ENCODE peak calls at places on chromosomes 3 and 15, in eight cellular contexts. C is gastrocnemius medialis, X is tibial nerve, O is erythroblast, N is A549, G is testis, Y is adrenal gland, D is uterus. T is an unnamed sample.

GRCh38 chr3:67484085-67484484 is 170.3 kb downstream of the SUCLG2 start:
- DNase-seq in Y (peak; percentile 39), O (no peak), C (no peak), X (no peak), N (no peak), D (no peak), G (no peak), T (no peak)

GRCh38 chr3:122088519-122088918 is 33.4 kb downstream of the CD86 start:
- DNase-seq in Y (no peak), O (no peak), C (no peak), G (no peak), N (no peak), D (no peak), X (no peak), T (no peak)

GRCh38 chr15:70097337-70098169 is at the start of gene TLE3:
- DNase-seq in N (peak; percentile 98), O (peak; percentile 98), X (peak; percentile 98), Y (peak; percentile 99), D (peak; percentile 98), C (peak; percentile 96), G (peak; percentile 100), T (peak; percentile 98)

GRCh38 chr3:123521179-123521969 is 63.5 kb downstream of the HACD2 start:
- DNase-seq in N (no peak), D (no peak), Y (no peak), O (no peak), G (no peak), C (no peak), X (no peak), T (no peak)

GRCh38 chr3:141407043-141407442 is 38.7 kb downstream of the ZBTB38 start:
- DNase-seq in X (peak; percentile 61), G (no peak), N (peak; percentile 56), C (peak; percentile 76), Y (peak; percentile 77), O (no peak), D (peak; percentile 70), T (no peak)

GRCh38 chr3:58078610-58079009 is 70.4 kb downstream of the FLNB start:
- DNase-seq in G (no peak), Y (no peak), X (no peak), N (no peak), O (no peak), D (no peak), C (no peak), T (no peak)

GRCh38 chr3:179116816-179117215 is 31.3 kb upstream of the PIK3CA start:
- DNase-seq in G (no peak), C (no peak), N (no peak), X (no peak), O (no peak), Y (no peak), D (no peak), T (no peak)

GRCh38 chr15:69469467-69470191 is 17.0 kb downstream of the RPLP1 start:
- DNase-seq in C (no peak), O (no peak), X (no peak), G (no peak), N (no peak), D (no peak), Y (peak; percentile 11), T (peak; percentile 24)

GRCh38 chr3:187136936-187137335 is 2.4 kb downstream of the RPL39L start:
- DNase-seq in N (no peak), D (no peak), G (no peak), C (no peak), O (no peak), Y (no peak), X (no peak), T (no peak)

GRCh38 chr3:138686771-138687221 is 78.2 kb downstream of the FAIM start:
- DNase-seq in O (peak; percentile 7), X (no peak), Y (no peak), G (no peak), C (no peak), D (no peak), N (peak; percentile 52), T (no peak)

GRCh38 chr3:14946749-14947104 is 656 bp upstream of the NR2C2 start:
- DNase-seq in O (no peak), Y (no peak), G (no peak), X (no peak), N (no peak), D (no peak), C (no peak), T (no peak)

GRCh38 chr3:1103525-1103924 is 10.7 kb downstream of the CNTN6 start:
- DNase-seq in C (no peak), N (no peak), Y (no peak), O (no peak), G (no peak), X (no peak), D (no peak), T (no peak)

GRCh38 chr3:16741890-16742289 is 136.7 kb upstream of the DAZL start:
- DNase-seq in G (no peak), D (no peak), C (peak; percentile 82), Y (no peak), O (no peak), X (no peak), N (no peak), T (no peak)

GRCh38 chr3:70333080-70333479 is 20.6 kb upstream of the MDFIC2 start:
- DNase-seq in O (no peak), N (no peak), C (no peak), X (no peak), Y (no peak), D (no peak), G (peak; percentile 13), T (no peak)

GRCh38 chr15:73809728-73810501 is 56.8 kb upstream of the INSYN1 start:
- DNase-seq in N (peak; percentile 21), D (no peak), C (no peak), Y (peak; percentile 26), O (no peak), G (peak; percentile 36), X (no peak), T (peak; percentile 41)

GRCh38 chr3:30448946-30449686 is 157.3 kb upstream of the TGFBR2 start:
- DNase-seq in C (no peak), G (no peak), D (no peak), N (no peak), Y (no peak), O (no peak), X (no peak), T (no peak)

GRCh38 chr3:194608981-194609380 is 24.2 kb downstream of the TMEM44 start:
- DNase-seq in C (no peak), O (no peak), Y (no peak), X (no peak), D (no peak), G (no peak), N (no peak), T (no peak)

DNA sequence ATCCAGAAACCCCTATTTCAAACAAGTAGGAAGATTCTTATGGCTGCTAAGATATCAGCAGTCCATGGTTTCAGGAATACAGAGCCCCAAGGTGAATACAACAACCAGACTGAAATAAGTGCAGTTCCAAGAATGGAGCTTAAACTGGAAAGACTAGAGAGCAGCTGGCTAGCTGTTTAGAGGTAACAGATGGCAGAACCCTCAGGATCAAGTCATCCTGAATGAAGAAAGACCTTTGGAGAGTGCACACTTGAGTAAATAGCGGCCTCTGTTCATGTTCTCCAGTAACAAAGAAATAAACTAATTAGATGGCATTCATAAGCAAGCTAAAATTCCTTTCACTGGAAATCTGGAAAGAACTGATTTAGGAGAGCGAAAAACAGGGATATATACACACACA is 968.4 kb downstream of the FHIT start:
- DNase-seq in X (no peak), D (no peak), Y (no peak), G (no peak), N (no peak), C (no peak), O (no peak), T (no peak)
- TF ChIP-seq POLR2A in X (no peak), D (no peak), Y (no peak), G (no peak), N (no peak), C (no peak), O (no peak), T (no peak)

GRCh38 chr3:32106132-32106928 is at the start of gene GPD1L:
- DNase-seq in D (peak; percentile 94), Y (peak; percentile 97), N (peak; percentile 95), C (peak; percentile 95), X (peak; percentile 85), O (peak; percentile 96), G (peak; percentile 95), T (peak; percentile 95)
- TF ChIP-seq POLR2A in D (peak; percentile 49), Y (peak; percentile 45), N (peak; percentile 22), C (peak; percentile 78), X (peak; percentile 58), O (peak; percentile 23), G (no peak), T (peak; percentile 64)

GRCh38 chr3:62732183-62732904 is 142.9 kb downstream of the CADPS start:
- DNase-seq in Y (no peak), D (no peak), G (no peak), C (no peak), N (no peak), X (no peak), O (no peak), T (no peak)

GRCh38 chr3:62735510-62735909 is 139.7 kb downstream of the CADPS start:
- DNase-seq in N (no peak), G (no peak), C (no peak), O (no peak), D (no peak), Y (no peak), X (no peak), T (no peak)

DNA sequence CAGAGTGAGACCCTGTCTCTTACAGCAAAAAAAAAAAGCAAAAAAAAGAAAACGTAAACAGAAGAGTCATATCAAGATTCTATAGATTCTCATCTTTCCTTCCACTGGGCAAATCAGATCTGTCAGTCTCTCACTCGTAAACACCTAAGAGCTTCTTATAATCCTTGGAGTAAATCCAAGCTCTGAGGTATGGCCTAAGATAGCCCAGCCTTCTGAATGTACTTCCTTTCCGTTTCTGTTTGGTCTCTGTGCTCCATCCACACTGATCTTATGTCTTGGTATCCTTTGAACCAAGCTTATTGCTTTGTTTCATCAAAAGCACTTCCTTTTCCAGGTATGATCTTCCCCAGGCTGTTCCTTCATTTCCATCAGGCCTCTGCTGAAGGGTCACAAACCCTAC is 137.8 kb downstream of the CADPS start:
- DNase-seq in D (no peak), X (no peak), G (no peak), C (no peak), N (no peak), Y (no peak), O (no peak), T (no peak)
- TF ChIP-seq POLR2A in D (no peak), X (no peak), G (no peak), C (no peak), N (no peak), Y (no peak), O (no peak), T (no peak)

GRCh38 chr15:85580914-85581313 is 200.5 kb downstream of the AKAP13 start:
- DNase-seq in N (peak; percentile 64), D (no peak), X (no peak), O (peak; percentile 9), C (peak; percentile 40), Y (no peak), G (no peak), T (no peak)

GRCh38 chr15:85581495-85581894 is 201.1 kb downstream of the AKAP13 start:
- DNase-seq in G (peak; percentile 74), Y (peak; percentile 32), D (peak; percentile 29), N (no peak), C (peak; percentile 68), O (peak; percentile 38), X (peak; percentile 52), T (no peak)

GRCh38 chr15:85583404-85584390 is 203.3 kb downstream of the AKAP13 start:
- DNase-seq in O (peak; percentile 51), D (no peak), X (peak; percentile 36), N (peak; percentile 56), G (peak; percentile 58), C (peak; percentile 82), Y (no peak), T (no peak)

GRCh38 chr15:85582076-85582718 is 201.8 kb downstream of the AKAP13 start:
- DNase-seq in X (peak; percentile 35), C (peak; percentile 41), G (no peak), Y (no peak), N (no peak), O (peak; percentile 59), D (peak; percentile 42), T (no peak)

GRCh38 chr15:85582719-85583089 is 202.3 kb downstream of the AKAP13 start:
- DNase-seq in G (peak; percentile 79), D (peak; percentile 55), N (no peak), C (peak; percentile 78), O (peak; percentile 92), X (peak; percentile 58), Y (peak; percentile 53), T (no peak)
- TF ChIP-seq POLR2A in G (no peak), D (no peak), N (no peak), C (peak; percentile 88), O (peak; percentile 77), X (peak; percentile 48), Y (peak; percentile 66), T (no peak)

T was measured in H54.